ENCODE peak calls at places on chromosomes 5 and 9, in five cellular contexts. Y is AG04449, K is tibial artery, I is neural progenitor cell, T is Peyer's patch. V is an unnamed sample.

GRCh38 chr9:133282454-133283238 is 7.6 kb upstream of the ABO start:
- DNase-seq in Y (no peak), K (no peak), I (peak; percentile 38), T (no peak), V (no peak)

GRCh38 chr9:97292200-97292599 is 15.3 kb upstream of the CCDC180 start:
- DNase-seq in Y (no peak), K (no peak), I (no peak), T (no peak), V (no peak)

GRCh38 chr5:13976867-13977479 is 32.5 kb upstream of the DNAH5 start:
- DNase-seq in Y (no peak), K (no peak), I (peak; percentile 54), T (no peak), V (no peak)

GRCh38 chr5:6570530-6570929 is 62.3 kb downstream of the NSUN2 start:
- DNase-seq in Y (no peak), K (no peak), I (no peak), T (no peak), V (no peak)

GRCh38 chr5:40386293-40386692 is 293.4 kb upstream of the PTGER4 start:
- DNase-seq in Y (no peak), K (no peak), I (no peak), T (no peak), V (no peak)

GRCh38 chr5:109907751-109908150 is 218.0 kb downstream of the MAN2A1 start:
- DNase-seq in Y (peak; percentile 37), K (no peak), I (no peak), T (no peak), V (no peak)

GRCh38 chr9:68747043-68747533 is 42.0 kb downstream of the PIP5K1B start:
- DNase-seq in Y (no peak), K (no peak), I (no peak), T (no peak), V (no peak)

GRCh38 chr5:107542428-107542827 is 128.3 kb downstream of the EFNA5 start:
- DNase-seq in Y (no peak), K (peak; percentile 90), I (no peak), T (no peak), V (no peak)

GRCh38 chr9:107422189-107422802 is 67.3 kb downstream of the KLF4 start:
- DNase-seq in Y (no peak), K (peak; percentile 58), I (peak; percentile 92), T (peak; percentile 76), V (peak; percentile 39)

GRCh38 chr9:71681708-71682268 is 86.5 kb downstream of the CEMIP2 start:
- DNase-seq in Y (peak; percentile 52), K (no peak), I (no peak), T (no peak), V (no peak)

GRCh38 chr5:15943487-15943886 is 236.1 kb downstream of the MARCHF11 start:
- DNase-seq in Y (peak; percentile 33), K (no peak), I (no peak), T (no peak), V (no peak)

GRCh38 chr9:80020530-80020929 is 448.8 kb downstream of the TLE4 start:
- DNase-seq in Y (no peak), K (no peak), I (no peak), T (no peak), V (no peak)

GRCh38 chr9:125407432-125407973 is 145.9 kb downstream of the GAPVD1 start:
- DNase-seq in Y (no peak), K (no peak), I (no peak), T (no peak), V (no peak)

GRCh38 chr5:123088031-123088805 is 823 bp upstream of the PRDM6 start:
- DNase-seq in Y (no peak), K (peak; percentile 51), I (peak; percentile 54), T (no peak), V (no peak)

GRCh38 chr5:7910738-7911428 is 41.9 kb downstream of the MTRR start:
- DNase-seq in Y (no peak), K (no peak), I (no peak), T (no peak), V (no peak)

GRCh38 chr5:7917130-7918123 is 48.5 kb downstream of the MTRR start:
- DNase-seq in Y (no peak), K (no peak), I (no peak), T (no peak), V (no peak)

GRCh38 chr5:7916171-7916804 is 47.3 kb downstream of the MTRR start:
- DNase-seq in Y (no peak), K (no peak), I (no peak), T (no peak), V (no peak)
- TF ChIP-seq CTCF in Y (no peak), K (no peak), I (no peak), T (no peak), V (no peak)

GRCh38 chr9:124008307-124008854 is 3.2 kb upstream of the LHX2 start:
- DNase-seq in Y (no peak), K (no peak), I (peak; percentile 91), T (no peak), V (no peak)
- H3K4me3 ChIP-seq in Y (no peak overlapping the region), K (no peak overlapping the region), I (peak overlapping the region; percentile 76), T (peak overlapping the region; percentile 27), V (peak overlapping the region; percentile 55)

GRCh38 chr9:137444106-137444790 is 3.1 kb upstream of the ENTPD8 start:
- DNase-seq in Y (no peak), K (no peak), I (no peak), T (no peak), V (no peak)
- TF ChIP-seq CTCF in Y (no peak), K (no peak), I (no peak), T (no peak), V (no peak)

GRCh38 chr5:141050622-141051525 is at the start of gene PCDHB1:
- DNase-seq in Y (no peak), K (no peak), I (peak; percentile 47), T (no peak), V (no peak)
- H3K4me3 ChIP-seq in Y (no peak within 1 kb of the TSS), K (peak within 1 kb of the TSS; percentile 50), I (peak within 1 kb of the TSS; percentile 51), T (peak within 1 kb of the TSS; percentile 1), V (peak within 1 kb of the TSS; percentile 37)

GRCh38 chr5:31196309-31196708 is 2.8 kb downstream of the CDH6 start:
- DNase-seq in Y (no peak), K (no peak), I (peak; percentile 70), T (no peak), V (no peak)
- TF ChIP-seq CTCF in Y (no peak), K (no peak), I (peak; percentile 67), T (no peak), V (peak; percentile 23)

DNA sequence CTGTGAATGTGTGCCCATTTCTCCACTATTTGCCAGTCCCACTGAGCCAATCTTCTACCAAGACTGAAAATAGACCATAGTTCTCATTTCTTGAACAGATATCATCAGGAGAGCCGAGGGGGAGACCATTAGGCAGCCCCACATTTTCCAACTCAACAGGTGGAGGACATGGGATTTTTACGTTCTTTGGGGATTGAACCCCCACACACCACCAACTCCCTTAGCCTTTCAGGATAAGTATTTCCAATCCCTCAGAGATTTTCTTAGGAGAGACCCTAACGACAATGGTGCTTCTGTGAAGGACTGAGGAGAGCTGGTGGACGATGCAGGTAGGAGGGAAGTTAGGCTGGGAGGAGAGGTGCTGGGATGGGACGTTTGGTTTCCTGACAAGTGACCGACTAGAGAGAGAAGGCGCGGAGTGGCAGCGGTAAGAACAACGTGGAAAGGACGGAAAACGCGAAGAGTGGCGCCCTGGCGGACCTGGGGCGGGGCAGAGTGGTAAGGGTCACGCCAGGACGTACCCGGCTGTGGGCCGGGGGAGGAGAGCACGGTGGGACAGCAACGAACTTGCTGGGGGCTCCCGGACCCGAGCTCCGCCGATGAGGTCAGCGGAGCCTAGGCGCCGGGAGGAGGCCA is 681 bp upstream of the CHSY3 start:
- DNase-seq in Y (no peak), K (no peak), I (peak; percentile 33), T (no peak), V (no peak)
- H3K4me3 ChIP-seq in Y (peak overlapping the region; percentile 83), K (peak overlapping the region; percentile 88), I (peak overlapping the region; percentile 64), T (peak overlapping the region; percentile 51), V (peak overlapping the region; percentile 82)

GRCh38 chr5:138460032-138460693 is 5.1 kb upstream of the EGR1 start:
- DNase-seq in Y (no peak), K (no peak), I (no peak), T (no peak), V (no peak)
- TF ChIP-seq CTCF in Y (no peak), K (no peak), I (no peak), T (no peak), V (no peak)

GRCh38 chr5:71455427-71456361 is at the start of gene BDP1:
- DNase-seq in Y (peak; percentile 42), K (peak; percentile 96), I (peak; percentile 96), T (peak; percentile 96), V (peak; percentile 93)
- H3K4me3 ChIP-seq in Y (peak within 1 kb of the TSS; percentile 93), K (peak within 1 kb of the TSS; percentile 89), I (peak within 1 kb of the TSS; percentile 74), T (peak within 1 kb of the TSS; percentile 74), V (peak within 1 kb of the TSS; percentile 86)